ENCODE peak calls at places on chromosomes 3 and 15, in five cellular contexts. M is amygdala, T is fibroblast of lung, N is CD14-positive monocyte, L is HEK293T. S is an unnamed sample.

GRCh38 chr15:91224750-91225380 is 124.8 kb downstream of the SV2B start:
- DNase-seq in M (no peak), T (peak; percentile 48), N (no peak), L (peak; percentile 71), S (peak; percentile 28)

GRCh38 chr15:40313531-40314398 is 6.0 kb upstream of the PLCB2 start:
- DNase-seq in M (no peak), T (no peak), N (peak; percentile 76), L (no peak), S (peak; percentile 66)

GRCh38 chr15:45199136-45199810 is 11.5 kb upstream of the SHF start:
- DNase-seq in M (no peak), T (peak; percentile 26), N (no peak), L (no peak), S (peak; percentile 10)

GRCh38 chr15:63473007-63473748 is 31.2 kb upstream of the USP3 start:
- DNase-seq in M (no peak), T (no peak), N (no peak), L (no peak), S (no peak)

GRCh38 chr3:63974451-63974850 is 48.8 kb downstream of the PSMD6 start:
- DNase-seq in M (no peak), T (no peak), N (no peak), L (no peak), S (no peak)

GRCh38 chr3:113834983-113835382 is 3.6 kb upstream of the GRAMD1C start:
- DNase-seq in M (no peak), T (no peak), N (no peak), L (no peak), S (peak; percentile 21)

GRCh38 chr15:88644741-88645140 is 5.9 kb downstream of the ISG20 start:
- DNase-seq in M (no peak), T (no peak), N (no peak), L (no peak), S (no peak)

GRCh38 chr3:171790898-171791694 is 19.2 kb downstream of the PLD1 start:
- DNase-seq in M (no peak), T (peak; percentile 62), N (no peak), L (no peak), S (no peak)

GRCh38 chr3:132239587-132239986 is 77.6 kb upstream of the ACP3 start:
- DNase-seq in M (no peak), T (no peak), N (no peak), L (no peak), S (no peak)

GRCh38 chr3:178245385-178245778 is 290.9 kb upstream of the KCNMB2 start:
- DNase-seq in M (no peak), T (peak; percentile 86), N (no peak), L (no peak), S (no peak)

GRCh38 chr3:135964160-135964955 is 1.2 kb upstream of the PPP2R3A start:
- DNase-seq in M (no peak), T (no peak), N (no peak), L (no peak), S (no peak)

GRCh38 chr3:128040041-128040440 is 12.2 kb upstream of the SEC61A1 start:
- DNase-seq in M (no peak), T (no peak), N (no peak), L (no peak), S (no peak)

GRCh38 chr15:85673326-85673725 is 121.4 kb downstream of the KLHL25 start:
- DNase-seq in M (no peak), T (peak; percentile 50), N (no peak), L (no peak), S (no peak)

GRCh38 chr3:123789760-123790159 is 94.4 kb downstream of the MYLK start:
- DNase-seq in M (no peak), T (no peak), N (no peak), L (no peak), S (peak; percentile 88)

GRCh38 chr3:47847256-47847655 is 44.3 kb downstream of the DHX30 start:
- DNase-seq in M (no peak), T (no peak), N (no peak), L (no peak), S (no peak)

GRCh38 chr3:133930341-133930933 is 34.8 kb upstream of the RAB6B start:
- DNase-seq in M (no peak), T (peak; percentile 90), N (no peak), L (peak; percentile 42), S (peak; percentile 79)

GRCh38 chr3:126996905-126997304 is 14.0 kb downstream of the PLXNA1 start:
- DNase-seq in M (no peak), T (no peak), N (no peak), L (no peak), S (no peak)

GRCh38 chr3:111737712-111738097 is 121.4 kb upstream of the PHLDB2 start:
- DNase-seq in M (no peak), T (peak; percentile 97), N (no peak), L (no peak), S (peak; percentile 94)

GRCh38 chr3:136621628-136622027 is 130.6 kb downstream of the STAG1 start:
- DNase-seq in M (no peak), T (peak; percentile 56), N (no peak), L (no peak), S (no peak)

GRCh38 chr3:133037440-133037839 is 751 bp upstream of the TMEM108 start:
- DNase-seq in M (no peak), T (no peak), N (no peak), L (no peak), S (no peak)

GRCh38 chr15:78206326-78207109 is 27.8 kb downstream of the ACSBG1 start:
- DNase-seq in M (no peak), T (no peak), N (no peak), L (no peak), S (peak; percentile 27)

GRCh38 chr15:74364936-74365618 is 2.4 kb downstream of the CYP11A1 start:
- DNase-seq in M (no peak), T (no peak), N (peak; percentile 30), L (no peak), S (no peak)

GRCh38 chr3:25426408-25426807 is 1.7 kb upstream of the RARB start:
- DNase-seq in M (no peak), T (no peak), N (no peak), L (no peak), S (peak; percentile 29)

S was measured in A172.